ENCODE peak calls at places on chromosomes 11 and 22, in four cellular contexts. One of them, this sample, is unnamed.

GRCh38 chr11:2314525-2315394 is 12.9 kb downstream of the TSPAN32 start:
- DNase-seq in upper lobe of left lung: peak; percentile 66
- DNase-seq in A549: no peak
- DNase-seq in stomach: peak; percentile 86
- DNase-seq in this sample: no peak

GRCh38 chr11:429391-429790 is 12.4 kb downstream of the ANO9 start:
- DNase-seq in upper lobe of left lung: peak; percentile 84
- DNase-seq in stomach: no peak
- DNase-seq in A549: no peak
- DNase-seq in this sample: no peak

GRCh38 chr11:69048056-69048717 is 545 bp upstream of the TPCN2 start:
- DNase-seq in upper lobe of left lung: no peak
- DNase-seq in stomach: no peak
- DNase-seq in A549: no peak
- DNase-seq in this sample: no peak

GRCh38 chr11:69497221-69497787 is 15.8 kb downstream of the LINC01488 start:
- DNase-seq in upper lobe of left lung: peak; percentile 91
- DNase-seq in stomach: peak; percentile 80
- DNase-seq in A549: peak; percentile 83
- DNase-seq in this sample: no peak

GRCh38 chr11:71114124-71114851 is 138.1 kb downstream of the SHANK2 start:
- DNase-seq in stomach: no peak
- DNase-seq in A549: no peak
- DNase-seq in upper lobe of left lung: no peak
- DNase-seq in this sample: no peak

GRCh38 chr11:66467756-66468155 is 1.1 kb downstream of the PELI3 start:
- DNase-seq in stomach: peak; percentile 35
- DNase-seq in upper lobe of left lung: no peak
- DNase-seq in A549: no peak
- DNase-seq in this sample: no peak

GRCh38 chr22:20080445-20080775 is 369 bp downstream of the DGCR8 start:
- DNase-seq in upper lobe of left lung: peak; percentile 95
- DNase-seq in A549: peak; percentile 50
- DNase-seq in stomach: peak; percentile 62
- DNase-seq in this sample: no peak

GRCh38 chr11:86230921-86231320 is 13.6 kb upstream of the EED start:
- DNase-seq in stomach: no peak
- DNase-seq in upper lobe of left lung: no peak
- DNase-seq in A549: no peak
- DNase-seq in this sample: no peak

GRCh38 chr11:121435796-121436511 is 16.2 kb upstream of the SORL1 start:
- DNase-seq in stomach: no peak
- DNase-seq in upper lobe of left lung: no peak
- DNase-seq in A549: no peak
- DNase-seq in this sample: no peak

GRCh38 chr22:30393885-30394284 is 2.9 kb upstream of the SEC14L2 start:
- DNase-seq in A549: no peak
- DNase-seq in upper lobe of left lung: no peak
- DNase-seq in stomach: no peak
- DNase-seq in this sample: no peak

GRCh38 chr11:95519912-95520311 is 269.7 kb downstream of the FAM76B start:
- DNase-seq in stomach: no peak
- DNase-seq in upper lobe of left lung: no peak
- DNase-seq in A549: no peak
- DNase-seq in this sample: peak; percentile 21

GRCh38 chr22:41697126-41697775 is 2.1 kb upstream of the MEI1 start:
- DNase-seq in upper lobe of left lung: peak; percentile 86
- DNase-seq in stomach: peak; percentile 95
- DNase-seq in A549: peak; percentile 79
- DNase-seq in this sample: peak; percentile 98
- TF ChIP-seq EP300 in upper lobe of left lung: no peak
- TF ChIP-seq EP300 in stomach: no peak
- TF ChIP-seq EP300 in A549: no peak
- TF ChIP-seq EP300 in this sample: no peak

GRCh38 chr11:27204527-27204926 is 158.5 kb downstream of the CCDC34 start:
- DNase-seq in stomach: no peak
- DNase-seq in upper lobe of left lung: no peak
- DNase-seq in A549: peak; percentile 60
- DNase-seq in this sample: no peak

GRCh38 chr11:27200779-27201453 is 160.3 kb downstream of the BBOX1 start:
- DNase-seq in A549: no peak
- DNase-seq in upper lobe of left lung: no peak
- DNase-seq in stomach: no peak
- DNase-seq in this sample: no peak

GRCh38 chr11:27205269-27205668 is 157.7 kb downstream of the CCDC34 start:
- DNase-seq in stomach: no peak
- DNase-seq in A549: peak; percentile 85
- DNase-seq in upper lobe of left lung: no peak
- DNase-seq in this sample: no peak

GRCh38 chr11:27203077-27203476 is 159.9 kb downstream of the CCDC34 start:
- DNase-seq in A549: no peak
- DNase-seq in stomach: no peak
- DNase-seq in upper lobe of left lung: no peak
- DNase-seq in this sample: no peak

GRCh38 chr11:27201454-27202302 is 161.1 kb downstream of the BBOX1 start:
- DNase-seq in upper lobe of left lung: no peak
- DNase-seq in A549: peak; percentile 92
- DNase-seq in stomach: peak; percentile 93
- DNase-seq in this sample: no peak
- TF ChIP-seq EP300 in upper lobe of left lung: no peak
- TF ChIP-seq EP300 in A549: no peak
- TF ChIP-seq EP300 in stomach: no peak
- TF ChIP-seq EP300 in this sample: no peak

DNA sequence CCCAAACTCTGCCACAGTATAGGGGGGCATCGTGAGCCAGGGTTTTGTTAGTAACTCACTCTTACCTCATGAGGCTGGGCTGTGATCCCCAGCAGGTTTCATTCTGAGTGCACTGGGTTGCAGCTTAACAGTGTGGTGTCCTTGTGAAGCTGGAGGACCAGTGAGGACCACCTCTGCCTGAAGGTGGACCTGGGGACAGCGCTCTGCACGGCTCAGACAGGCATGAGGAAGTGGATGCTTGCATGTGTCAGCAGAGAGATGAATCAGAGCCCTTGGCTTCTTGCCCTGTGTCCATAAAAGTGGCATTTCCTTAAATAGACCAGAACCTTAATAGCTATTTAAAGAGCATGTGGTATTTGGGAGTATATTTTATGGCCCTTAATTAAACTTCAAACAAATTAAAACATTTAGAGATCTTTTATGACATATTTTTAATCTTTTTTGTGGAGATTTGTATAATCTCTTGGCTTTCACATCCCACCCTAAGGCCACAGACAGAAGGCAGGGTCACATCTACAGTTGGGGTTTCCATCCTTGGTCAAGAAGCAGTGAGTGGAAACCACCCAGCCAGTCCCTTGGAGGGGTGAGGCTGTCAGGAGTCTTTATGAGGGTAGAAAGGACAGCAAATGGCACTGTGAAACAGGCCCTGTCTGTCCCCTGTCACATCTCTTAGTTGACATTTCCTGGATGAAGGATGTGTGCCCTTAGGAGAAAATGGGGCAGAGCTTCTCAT is 24.8 kb upstream of the ADORA2A start:
- DNase-seq in A549: peak; percentile 81
- DNase-seq in stomach: peak; percentile 75
- DNase-seq in upper lobe of left lung: no peak
- DNase-seq in this sample: no peak
- TF ChIP-seq EP300 in A549: no peak
- TF ChIP-seq EP300 in stomach: no peak
- TF ChIP-seq EP300 in upper lobe of left lung: no peak
- TF ChIP-seq EP300 in this sample: no peak

DNA sequence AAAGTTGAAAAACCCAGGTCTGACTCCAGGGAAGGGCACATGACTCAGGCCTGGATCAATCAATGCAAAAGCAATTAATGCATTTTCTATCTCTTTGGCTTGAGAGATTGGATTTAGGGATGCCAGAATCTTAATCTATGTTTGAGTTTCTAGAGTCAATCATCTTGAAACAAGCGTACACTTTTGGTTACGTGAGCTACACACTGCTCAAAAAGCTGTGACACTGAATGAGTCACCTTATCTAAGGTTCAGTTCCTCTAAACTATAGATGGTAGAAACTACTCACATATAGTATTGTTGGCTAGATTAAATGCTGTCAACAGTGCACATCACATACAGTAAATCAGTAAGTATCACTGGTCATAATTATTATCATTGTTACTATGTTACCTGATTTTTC is 24.2 kb downstream of the MRE11 start:
- DNase-seq in stomach: no peak
- DNase-seq in A549: no peak
- DNase-seq in upper lobe of left lung: no peak
- DNase-seq in this sample: no peak
- TF ChIP-seq EP300 in stomach: no peak
- TF ChIP-seq EP300 in A549: no peak
- TF ChIP-seq EP300 in upper lobe of left lung: no peak
- TF ChIP-seq EP300 in this sample: no peak

GRCh38 chr11:83978942-83979341 is 692.8 kb upstream of the CCDC90B start:
- DNase-seq in stomach: no peak
- DNase-seq in A549: no peak
- DNase-seq in upper lobe of left lung: no peak
- DNase-seq in this sample: no peak

GRCh38 chr11:83975984-83976383 is 689.8 kb upstream of the CCDC90B start:
- DNase-seq in upper lobe of left lung: no peak
- DNase-seq in A549: no peak
- DNase-seq in stomach: no peak
- DNase-seq in this sample: no peak

GRCh38 chr11:83982825-83983224 is 696.7 kb upstream of the CCDC90B start:
- DNase-seq in A549: no peak
- DNase-seq in stomach: no peak
- DNase-seq in upper lobe of left lung: no peak
- DNase-seq in this sample: no peak

DNA sequence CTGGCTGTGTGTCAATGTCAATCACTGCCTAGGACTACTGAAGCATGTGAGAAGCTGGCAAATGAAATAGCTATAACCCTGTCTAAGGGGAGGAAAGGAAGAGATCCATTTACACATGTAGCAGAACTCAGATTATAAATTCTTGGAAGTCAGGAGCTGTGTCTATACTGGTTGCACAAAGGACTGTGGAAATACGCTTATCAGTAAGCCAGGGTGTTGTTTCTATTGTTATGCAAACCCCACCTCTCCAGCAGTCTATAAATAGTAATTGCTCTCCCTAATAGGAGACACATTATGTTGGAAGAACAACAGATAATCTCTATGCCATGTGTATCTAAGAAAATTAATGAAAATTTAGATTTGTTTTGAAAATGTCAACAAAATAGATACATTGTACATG is 693.4 kb upstream of the CCDC90B start:
- DNase-seq in stomach: no peak
- DNase-seq in A549: no peak
- DNase-seq in upper lobe of left lung: no peak
- DNase-seq in this sample: no peak
- TF ChIP-seq EP300 in stomach: no peak
- TF ChIP-seq EP300 in A549: no peak
- TF ChIP-seq EP300 in upper lobe of left lung: no peak
- TF ChIP-seq EP300 in this sample: no peak

DNA sequence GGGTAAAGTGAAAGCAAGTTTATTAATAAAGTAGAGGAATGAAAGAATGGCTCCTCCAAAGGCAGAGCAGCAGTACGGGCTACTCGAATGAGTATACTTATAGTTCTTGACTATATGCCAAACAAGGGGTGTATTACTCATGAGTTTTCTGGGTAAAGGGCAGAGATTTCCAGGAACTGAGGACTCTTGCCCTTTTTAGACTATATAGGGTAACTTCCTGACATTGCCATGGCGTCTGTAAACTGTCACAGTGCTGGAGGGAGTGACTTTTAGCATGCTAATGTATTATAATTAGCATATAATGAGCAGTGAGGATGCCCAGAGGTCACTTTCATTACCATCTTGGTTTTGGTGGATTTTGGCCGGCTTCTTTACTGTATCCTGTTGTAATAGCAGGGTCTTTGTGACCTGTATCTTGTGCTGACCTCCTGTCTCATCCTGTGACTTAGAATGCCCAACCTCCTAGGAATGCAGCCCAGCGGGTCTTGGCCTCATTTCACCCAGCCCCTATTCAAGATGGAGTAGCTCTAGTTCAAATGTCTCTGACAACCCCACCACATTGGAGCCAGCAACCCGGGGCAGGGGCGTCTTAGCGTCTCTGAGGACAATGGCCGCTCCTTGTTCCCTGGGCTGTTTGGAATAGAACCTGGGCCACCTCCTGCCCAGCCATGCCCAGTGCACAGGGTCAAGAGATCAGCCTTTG is 34.9 kb upstream of the CD82 start:
- DNase-seq in A549: no peak
- DNase-seq in stomach: no peak
- DNase-seq in upper lobe of left lung: no peak
- DNase-seq in this sample: no peak
- TF ChIP-seq EP300 in A549: no peak
- TF ChIP-seq EP300 in stomach: no peak
- TF ChIP-seq EP300 in upper lobe of left lung: no peak
- TF ChIP-seq EP300 in this sample: no peak

DNA sequence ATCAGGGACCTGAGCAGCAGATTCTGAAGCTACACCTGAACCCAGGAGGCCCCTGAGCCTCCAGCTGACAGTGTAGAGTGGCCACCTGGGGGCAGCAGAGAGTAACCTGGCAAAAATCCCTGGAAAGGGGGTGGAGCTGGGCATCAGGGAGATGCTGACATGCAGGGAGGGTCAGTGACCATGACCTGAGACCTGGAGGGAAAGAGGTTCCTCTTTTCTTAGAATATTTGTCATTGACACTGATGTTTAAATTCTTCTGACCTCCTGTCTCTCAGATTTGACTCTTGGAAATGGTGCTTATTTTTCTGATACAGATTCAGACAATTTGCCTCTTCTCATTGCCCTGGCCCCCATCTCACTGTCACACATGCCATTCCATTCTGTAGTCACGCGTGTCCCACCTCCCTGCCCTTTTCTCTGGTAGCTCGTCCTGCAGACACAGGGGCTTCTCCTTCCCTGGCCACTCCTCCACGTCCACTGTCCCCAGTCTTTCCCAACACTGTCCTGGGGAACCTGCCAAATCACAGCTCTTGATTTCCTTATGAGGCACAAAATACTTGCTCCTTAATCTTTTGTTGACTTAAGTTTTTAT is 117.2 kb upstream of the IGLL5 start:
- DNase-seq in A549: peak; percentile 30
- DNase-seq in upper lobe of left lung: no peak
- DNase-seq in stomach: peak; percentile 55
- DNase-seq in this sample: no peak
- TF ChIP-seq EP300 in A549: no peak
- TF ChIP-seq EP300 in upper lobe of left lung: no peak
- TF ChIP-seq EP300 in stomach: no peak
- TF ChIP-seq EP300 in this sample: no peak

This sample was measured in esophagus muscularis mucosa.